ENCODE peak calls at places on chromosomes 1 and 21, in four cellular contexts. J, C, X and O are unnamed samples.

GRCh38 chr1:227934476-227935313 is 13.0 kb downstream of the WNT9A start:
- DNase-seq in J (no peak), C (peak), X (peak), O (no peak)

GRCh38 chr1:77671836-77672235 is 10.6 kb downstream of the ZZZ3 start:
- DNase-seq in X (no peak), J (no peak), C (no peak), O (no peak)

GRCh38 chr1:28893403-28894102 is 20.8 kb upstream of the EPB41 start:
- DNase-seq in X (no peak), J (peak), C (peak), O (peak)

GRCh38 chr1:12005488-12006166 is 13.7 kb upstream of the MIIP start:
- DNase-seq in J (no peak), X (no peak), C (peak), O (no peak)

GRCh38 chr1:2128189-2128901 is 66.2 kb downstream of the FAAP20 start:
- DNase-seq in J (no peak), X (no peak), C (no peak), O (no peak)

GRCh38 chr1:230083053-230083452 is 16.0 kb downstream of the GALNT2 start:
- DNase-seq in C (no peak), J (no peak), X (no peak), O (no peak)

GRCh38 chr1:26225033-26225831 is 8.8 kb upstream of the CEP85 start:
- DNase-seq in C (no peak), J (peak), X (peak), O (no peak)

GRCh38 chr1:113744114-113744513 is 15.2 kb downstream of the PHTF1 start:
- DNase-seq in C (no peak), J (no peak), X (no peak), O (no peak)

GRCh38 chr21:45019076-45019886 is 55.1 kb upstream of the ADARB1 start:
- DNase-seq in X (no peak), J (peak), C (no peak), O (no peak)

GRCh38 chr1:38817958-38818705 is 41.4 kb downstream of the RRAGC start:
- DNase-seq in X (no peak), J (peak), C (peak), O (peak)

GRCh38 chr1:12548279-12549105 is 69.5 kb downstream of the DHRS3 start:
- DNase-seq in X (no peak), J (peak), C (no peak), O (peak)

GRCh38 chr1:40344597-40344996 is 27.5 kb upstream of the COL9A2 start:
- DNase-seq in J (no peak), X (peak), C (no peak), O (no peak)

DNA sequence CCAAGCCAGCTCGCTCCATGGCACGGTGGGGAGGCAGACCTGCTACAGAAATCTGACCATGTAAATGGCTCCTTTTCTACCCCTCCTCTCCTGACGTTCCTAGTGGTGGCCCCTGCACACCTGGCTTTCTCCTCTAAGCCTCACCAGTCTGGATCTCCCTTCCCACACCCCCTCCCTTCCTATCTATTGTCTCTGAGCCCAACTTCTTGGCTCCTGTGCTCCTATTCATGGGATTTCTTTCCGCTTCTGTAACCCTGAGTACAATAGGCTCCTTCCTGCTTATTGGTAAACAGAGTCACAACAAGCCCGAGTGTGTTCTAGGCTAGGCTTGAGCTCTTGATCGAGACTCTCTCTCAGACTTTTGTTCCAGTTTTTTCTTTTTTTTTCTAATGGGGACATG is 17.6 kb downstream of the OPTC start:
- DNase-seq in X (no peak), J (no peak), C (no peak), O (no peak)
- TF ChIP-seq ELF4 in X (no peak), J (no peak), C (no peak), O (no peak)

GRCh38 chr1:74053407-74053806 is 144.6 kb downstream of the LRRIQ3 start:
- DNase-seq in X (no peak), C (no peak), J (no peak), O (no peak)

DNA sequence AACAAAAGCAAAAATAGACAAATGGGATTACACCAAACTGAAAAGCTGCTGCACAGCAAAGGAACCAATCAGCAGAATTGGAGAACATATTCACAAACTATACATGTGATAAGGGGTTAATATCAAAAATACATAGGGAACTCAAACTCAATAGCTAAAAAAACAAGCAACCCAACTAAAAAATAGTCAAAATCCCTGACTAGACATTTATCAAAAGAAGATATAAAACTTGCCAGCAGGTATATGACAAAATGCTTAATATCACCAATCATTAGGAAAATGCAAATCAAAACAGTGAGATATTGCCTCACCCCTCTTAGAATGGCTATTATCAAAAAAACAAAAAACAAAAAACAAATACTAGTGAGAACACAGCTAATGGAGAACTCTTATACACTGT is 140.3 kb downstream of the LRRIQ3 start:
- DNase-seq in C (no peak), X (no peak), J (no peak), O (no peak)
- TF ChIP-seq ELF4 in C (no peak), X (no peak), J (no peak), O (no peak)

GRCh38 chr1:180227843-180228647 is 2.0 kb upstream of the LHX4 start:
- DNase-seq in C (no peak), J (no peak), X (no peak), O (no peak)
- TF ChIP-seq ELF4 in C (no peak), J (no peak), X (no peak), O (no peak)

GRCh38 chr1:98661544-98662353 is at the start of gene SNX7:
- DNase-seq in C (no peak), J (peak), X (peak), O (peak)
- TF ChIP-seq ELF4 in C (no peak), J (no peak), X (no peak), O (no peak)

DNA sequence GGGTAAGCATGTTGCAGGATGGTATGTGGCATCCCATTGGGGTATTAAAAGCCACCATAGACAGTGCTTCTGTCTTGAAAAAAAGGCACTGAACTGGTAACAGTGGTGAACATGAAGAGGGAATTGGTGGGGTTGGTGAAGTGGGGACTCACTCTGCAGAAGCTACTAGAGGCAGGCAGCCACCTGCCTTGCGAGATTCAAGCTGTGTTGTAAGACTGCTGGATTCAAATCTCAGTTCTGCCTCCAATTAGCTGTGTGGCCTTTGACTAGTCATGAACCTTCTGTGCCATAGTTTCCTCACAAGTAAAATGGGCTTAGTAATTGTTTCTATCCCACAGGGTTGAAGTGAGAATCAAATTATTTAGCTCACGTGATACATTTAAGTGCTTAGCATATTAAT is 16.6 kb upstream of the ELOA start:
- DNase-seq in X (no peak), J (no peak), C (no peak), O (no peak)
- TF ChIP-seq ELF4 in X (no peak), J (no peak), C (no peak), O (no peak)